ENCODE peak calls at places on chromosomes 12 and 14, in nine cellular contexts. J, Q, G, O, V, U, T, I and Y are unnamed samples.

GRCh38 chr14:39467889-39468524 is 35.8 kb upstream of the FBXO33 start:
- DNase-seq in J (no peak), Q (no peak), G (no peak), O (peak; percentile 80), V (no peak), U (no peak), T (peak; percentile 26), I (peak; percentile 59), Y (no peak)

GRCh38 chr12:101066489-101066888 is 143.5 kb downstream of the SLC5A8 start:
- DNase-seq in J (no peak), Q (no peak), G (no peak), O (no peak), V (no peak), U (no peak), T (no peak), I (no peak), Y (no peak)

GRCh38 chr12:91763654-91764439 is 381.8 kb downstream of the BTG1 start:
- DNase-seq in J (no peak), Q (no peak), G (no peak), O (no peak), V (no peak), U (no peak), T (no peak), I (no peak), Y (no peak)

GRCh38 chr12:26100966-26101744 is 23.7 kb downstream of the BHLHE41 start:
- DNase-seq in J (no peak), Q (no peak), G (no peak), O (no peak), V (peak; percentile 89), U (no peak), T (peak; percentile 81), I (peak; percentile 100), Y (no peak)

GRCh38 chr12:1579626-1580025 is 14.8 kb downstream of the FBXL14 start:
- DNase-seq in J (peak; percentile 90), Q (no peak), G (no peak), O (no peak), V (no peak), U (no peak), T (no peak), I (no peak), Y (no peak)

GRCh38 chr12:130754234-130755001 is 38.3 kb upstream of the RIMBP2 start:
- DNase-seq in J (no peak), Q (no peak), G (no peak), O (peak; percentile 91), V (no peak), U (no peak), T (no peak), I (no peak), Y (no peak)

GRCh38 chr14:105061428-105062047 is 3.7 kb downstream of the GPR132 start:
- DNase-seq in J (peak; percentile 73), Q (peak; percentile 53), G (no peak), O (no peak), V (peak; percentile 40), U (peak; percentile 84), T (no peak), I (no peak), Y (no peak)

GRCh38 chr14:75322746-75323145 is 44.1 kb downstream of the FOS start:
- DNase-seq in J (no peak), Q (no peak), G (no peak), O (no peak), V (no peak), U (no peak), T (no peak), I (no peak), Y (no peak)

GRCh38 chr12:34286483-34286882 is 264.2 kb downstream of the ALG10 start:
- DNase-seq in J (no peak), Q (no peak), G (no peak), O (no peak), V (no peak), U (no peak), T (no peak), I (no peak), Y (no peak)

GRCh38 chr14:22848391-22849164 is 12.2 kb downstream of the MMP14 start:
- DNase-seq in J (peak; percentile 96), Q (peak; percentile 85), G (peak; percentile 70), O (no peak), V (peak; percentile 40), U (peak; percentile 84), T (peak; percentile 54), I (no peak), Y (peak; percentile 60)

GRCh38 chr12:5124401-5124800 is 80.7 kb downstream of the KCNA5 start:
- DNase-seq in J (no peak), Q (no peak), G (no peak), O (no peak), V (peak; percentile 52), U (no peak), T (no peak), I (no peak), Y (no peak)

GRCh38 chr14:55957950-55958349 is 160.3 kb upstream of the PELI2 start:
- DNase-seq in J (no peak), Q (no peak), G (no peak), O (no peak), V (no peak), U (no peak), T (peak; percentile 6), I (no peak), Y (no peak)

GRCh38 chr12:77151030-77151429 is 85.7 kb upstream of the E2F7 start:
- DNase-seq in J (no peak), Q (no peak), G (no peak), O (no peak), V (no peak), U (no peak), T (peak; percentile 25), I (peak; percentile 88), Y (no peak)

GRCh38 chr14:101965796-101966718 is 1.7 kb downstream of the DYNC1H1 start:
- DNase-seq in J (peak; percentile 89), Q (no peak), G (no peak), O (peak; percentile 61), V (no peak), U (no peak), T (peak; percentile 30), I (peak; percentile 48), Y (no peak)

GRCh38 chr12:3252416-3252815 is 175.2 kb downstream of the TSPAN9 start:
- DNase-seq in J (no peak), Q (peak; percentile 89), G (peak; percentile 92), O (no peak), V (peak; percentile 58), U (peak; percentile 96), T (no peak), I (no peak), Y (peak; percentile 84)

GRCh38 chr14:88422919-88423318 is 37.5 kb downstream of the SPATA7 start:
- DNase-seq in J (peak; percentile 66), Q (no peak), G (no peak), O (no peak), V (no peak), U (no peak), T (peak; percentile 85), I (peak; percentile 79), Y (no peak)

GRCh38 chr14:39469094-39469710 is 37.0 kb upstream of the FBXO33 start:
- DNase-seq in J (no peak), Q (no peak), G (no peak), O (peak; percentile 87), V (no peak), U (no peak), T (no peak), I (no peak), Y (no peak)

GRCh38 chr12:131892711-131893604 is 1.5 kb upstream of the ULK1 start:
- DNase-seq in J (peak; percentile 57), Q (no peak), G (no peak), O (no peak), V (no peak), U (no peak), T (no peak), I (no peak), Y (no peak)
- H3K27ac ChIP-seq in J (no peak overlapping the region), Q (peak overlapping the region; percentile 25), G (peak overlapping the region; percentile 79), O (no peak overlapping the region), V (no peak overlapping the region), U (no peak overlapping the region), T (no peak overlapping the region), I (no peak overlapping the region), Y (peak overlapping the region; percentile 68)

GRCh38 chr12:55818886-55819285 is 1.0 kb downstream of the ORMDL2 start:
- DNase-seq in J (no peak), Q (no peak), G (no peak), O (no peak), V (no peak), U (no peak), T (no peak), I (no peak), Y (no peak)
- H3K36me3 ChIP-seq in J (peaks cover 55% of the 10 kb centered on the region), Q (peaks cover 65% of the 10 kb centered on the region), G (peaks cover 59% of the 10 kb centered on the region), O (peaks cover 53% of the 10 kb centered on the region), V (no peaks in the 10 kb centered on the region), U (peaks cover 67% of the 10 kb centered on the region), T (peaks cover 35% of the 10 kb centered on the region), I (peaks cover 38% of the 10 kb centered on the region), Y (peaks cover 22% of the 10 kb centered on the region)

DNA sequence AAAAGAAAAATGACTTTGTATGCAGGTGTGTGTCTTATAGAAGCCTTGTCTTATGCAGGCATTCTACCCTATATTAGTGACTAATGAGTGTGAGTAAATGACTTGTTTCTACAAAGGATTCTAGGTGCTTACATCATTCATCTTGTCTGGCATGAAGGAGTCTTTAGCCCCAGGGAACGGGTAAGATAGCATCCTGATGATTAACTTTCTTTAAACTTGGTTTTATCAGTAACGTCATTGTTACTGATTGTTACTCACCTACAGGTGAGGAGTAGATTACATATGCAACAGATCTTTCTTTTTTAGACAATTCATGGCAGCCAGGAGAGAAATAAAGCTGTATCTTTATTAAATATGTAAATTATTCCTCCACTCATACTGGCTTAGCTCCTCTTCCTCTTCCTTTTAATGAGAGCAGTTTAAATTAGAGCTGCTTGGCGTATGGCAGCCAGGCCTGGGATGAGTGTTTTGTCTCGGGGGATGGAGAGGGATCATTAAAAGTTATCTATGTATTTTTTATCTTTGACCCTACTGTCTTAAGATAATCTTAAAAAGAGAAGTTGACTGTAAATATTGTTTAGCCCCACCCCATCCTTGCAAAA is 57.2 kb upstream of the ATP2A2 start:
- DNase-seq in J (peak; percentile 71), Q (no peak), G (no peak), O (no peak), V (no peak), U (no peak), T (peak; percentile 98), I (peak; percentile 97), Y (no peak)
- H3K27ac ChIP-seq in J (peak overlapping the region; percentile 78), Q (peak overlapping the region; percentile 81), G (peak overlapping the region; percentile 91), O (no peak overlapping the region), V (no peak overlapping the region), U (peak overlapping the region; percentile 68), T (peak overlapping the region; percentile 95), I (peak overlapping the region; percentile 91), Y (peak overlapping the region; percentile 78)

GRCh38 chr14:68871392-68871791 is 78.5 kb upstream of the ZFP36L1 start:
- DNase-seq in J (peak; percentile 30), Q (no peak), G (no peak), O (no peak), V (no peak), U (no peak), T (no peak), I (no peak), Y (no peak)

GRCh38 chr14:68876976-68877375 is 84.1 kb upstream of the ZFP36L1 start:
- DNase-seq in J (peak; percentile 60), Q (no peak), G (no peak), O (no peak), V (no peak), U (no peak), T (no peak), I (no peak), Y (no peak)

GRCh38 chr14:68877993-68878575 is 85.2 kb upstream of the ZFP36L1 start:
- DNase-seq in J (peak; percentile 76), Q (no peak), G (no peak), O (no peak), V (no peak), U (no peak), T (no peak), I (no peak), Y (no peak)

GRCh38 chr14:68874746-68875155 is 81.9 kb upstream of the ZFP36L1 start:
- DNase-seq in J (peak; percentile 8), Q (no peak), G (no peak), O (no peak), V (no peak), U (no peak), T (no peak), I (no peak), Y (no peak)

GRCh38 chr14:68873379-68873778 is 80.5 kb upstream of the ZFP36L1 start:
- DNase-seq in J (no peak), Q (no peak), G (no peak), O (no peak), V (no peak), U (no peak), T (no peak), I (no peak), Y (no peak)
- H3K36me3 ChIP-seq in J (peaks cover 85% of the 10 kb centered on the region), Q (peaks cover 45% of the 10 kb centered on the region), G (peaks cover 71% of the 10 kb centered on the region), O (no peaks in the 10 kb centered on the region), V (peaks cover 7% of the 10 kb centered on the region), U (peaks cover 73% of the 10 kb centered on the region), T (peaks cover 57% of the 10 kb centered on the region), I (peaks cover 77% of the 10 kb centered on the region), Y (peaks cover 71% of the 10 kb centered on the region)